ENCODE peak calls at places on chromosomes 2 and 18, in seven cellular contexts. One of them, this sample, is unnamed.

GRCh38 chr2:208062113-208062512 is 36.8 kb upstream of the PLEKHM3 start:
- DNase-seq in Peyer's patch: no peak
- DNase-seq in transverse colon: no peak
- DNase-seq in cardiac muscle cell: no peak
- DNase-seq in retinal pigment epithelial cell: no peak
- DNase-seq in brain microvascular endothelial cell: peak; percentile 58
- DNase-seq in fibroblast of the aortic adventitia: peak; percentile 39
- DNase-seq in this sample: no peak

GRCh38 chr18:44682181-44682870 is 1.6 kb downstream of the SETBP1 start:
- DNase-seq in Peyer's patch: no peak
- DNase-seq in transverse colon: peak; percentile 62
- DNase-seq in cardiac muscle cell: peak; percentile 38
- DNase-seq in retinal pigment epithelial cell: no peak
- DNase-seq in brain microvascular endothelial cell: no peak
- DNase-seq in fibroblast of the aortic adventitia: no peak
- DNase-seq in this sample: no peak

GRCh38 chr2:105919191-105919811 is 174.6 kb downstream of the NCK2 start:
- DNase-seq in Peyer's patch: no peak
- DNase-seq in transverse colon: peak; percentile 12
- DNase-seq in cardiac muscle cell: no peak
- DNase-seq in retinal pigment epithelial cell: no peak
- DNase-seq in brain microvascular endothelial cell: no peak
- DNase-seq in fibroblast of the aortic adventitia: no peak
- DNase-seq in this sample: no peak

GRCh38 chr2:230824406-230824978 is 40.2 kb upstream of the ITM2C start:
- DNase-seq in Peyer's patch: peak; percentile 54
- DNase-seq in transverse colon: peak; percentile 45
- DNase-seq in cardiac muscle cell: peak; percentile 84
- DNase-seq in retinal pigment epithelial cell: peak; percentile 33
- DNase-seq in brain microvascular endothelial cell: peak; percentile 65
- DNase-seq in fibroblast of the aortic adventitia: peak; percentile 91
- DNase-seq in this sample: peak; percentile 41

GRCh38 chr2:173062806-173063205 is 12.8 kb upstream of the MAP3K20 start:
- DNase-seq in Peyer's patch: no peak
- DNase-seq in transverse colon: no peak
- DNase-seq in cardiac muscle cell: no peak
- DNase-seq in retinal pigment epithelial cell: no peak
- DNase-seq in brain microvascular endothelial cell: no peak
- DNase-seq in fibroblast of the aortic adventitia: peak; percentile 68
- DNase-seq in this sample: no peak

GRCh38 chr2:70905443-70905842 is 30.3 kb upstream of the ATP6V1B1 start:
- DNase-seq in Peyer's patch: no peak
- DNase-seq in transverse colon: no peak
- DNase-seq in cardiac muscle cell: no peak
- DNase-seq in retinal pigment epithelial cell: no peak
- DNase-seq in brain microvascular endothelial cell: no peak
- DNase-seq in fibroblast of the aortic adventitia: no peak
- DNase-seq in this sample: no peak

GRCh38 chr18:47979611-47980200 is 49.2 kb upstream of the SMAD2 start:
- DNase-seq in Peyer's patch: no peak
- DNase-seq in transverse colon: no peak
- DNase-seq in cardiac muscle cell: no peak
- DNase-seq in retinal pigment epithelial cell: no peak
- DNase-seq in brain microvascular endothelial cell: no peak
- DNase-seq in fibroblast of the aortic adventitia: no peak
- DNase-seq in this sample: peak; percentile 42

GRCh38 chr2:240561325-240561971 is 1.3 kb downstream of the DUSP28 start:
- DNase-seq in Peyer's patch: no peak
- DNase-seq in transverse colon: peak; percentile 26
- DNase-seq in cardiac muscle cell: no peak
- DNase-seq in retinal pigment epithelial cell: no peak
- DNase-seq in brain microvascular endothelial cell: peak; percentile 51
- DNase-seq in fibroblast of the aortic adventitia: peak; percentile 49
- DNase-seq in this sample: peak; percentile 71

GRCh38 chr18:3794537-3795348 is 344.8 kb downstream of the TGIF1 start:
- DNase-seq in Peyer's patch: no peak
- DNase-seq in transverse colon: no peak
- DNase-seq in cardiac muscle cell: no peak
- DNase-seq in retinal pigment epithelial cell: no peak
- DNase-seq in brain microvascular endothelial cell: peak; percentile 79
- DNase-seq in fibroblast of the aortic adventitia: peak; percentile 99
- DNase-seq in this sample: no peak

GRCh38 chr2:5164806-5165525 is 527.2 kb upstream of the SOX11 start:
- DNase-seq in Peyer's patch: no peak
- DNase-seq in transverse colon: no peak
- DNase-seq in cardiac muscle cell: no peak
- DNase-seq in retinal pigment epithelial cell: no peak
- DNase-seq in brain microvascular endothelial cell: peak; percentile 89
- DNase-seq in fibroblast of the aortic adventitia: peak; percentile 60
- DNase-seq in this sample: no peak

GRCh38 chr18:39647627-39648502 is 2082.3 kb upstream of the CELF4 start:
- DNase-seq in Peyer's patch: no peak
- DNase-seq in transverse colon: no peak
- DNase-seq in cardiac muscle cell: peak; percentile 1
- DNase-seq in retinal pigment epithelial cell: peak; percentile 91
- DNase-seq in brain microvascular endothelial cell: peak; percentile 89
- DNase-seq in fibroblast of the aortic adventitia: peak; percentile 79
- DNase-seq in this sample: peak; percentile 52

GRCh38 chr2:23900927-23901322 is 26.0 kb downstream of the ATAD2B start:
- DNase-seq in Peyer's patch: no peak
- DNase-seq in transverse colon: peak; percentile 23
- DNase-seq in cardiac muscle cell: no peak
- DNase-seq in retinal pigment epithelial cell: no peak
- DNase-seq in brain microvascular endothelial cell: peak; percentile 86
- DNase-seq in fibroblast of the aortic adventitia: peak; percentile 92
- DNase-seq in this sample: no peak

GRCh38 chr2:219299372-219299760 is 9.8 kb downstream of the PTPRN start:
- DNase-seq in Peyer's patch: no peak
- DNase-seq in transverse colon: no peak
- DNase-seq in cardiac muscle cell: no peak
- DNase-seq in retinal pigment epithelial cell: no peak
- DNase-seq in brain microvascular endothelial cell: no peak
- DNase-seq in fibroblast of the aortic adventitia: no peak
- DNase-seq in this sample: no peak

DNA sequence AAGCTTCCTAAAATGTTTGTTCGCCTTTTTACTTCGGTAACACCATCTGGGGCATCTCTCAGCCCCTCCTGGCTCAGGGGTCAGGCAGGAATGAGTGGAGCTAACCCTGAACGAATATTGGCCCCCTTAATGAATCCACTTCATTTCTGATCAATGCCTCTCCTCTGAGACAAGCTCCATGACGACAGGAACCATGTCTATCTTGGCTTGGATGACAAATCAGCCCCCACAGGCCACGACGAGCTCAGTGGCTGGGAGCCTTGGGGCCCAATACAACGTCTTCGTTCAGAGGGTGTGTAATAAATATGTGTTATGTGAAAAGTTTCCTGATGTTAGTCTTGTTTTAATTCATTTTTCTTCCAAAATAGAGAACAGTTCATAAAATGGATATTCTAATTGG is 133.0 kb downstream of the COL6A3 start:
- DNase-seq in Peyer's patch: no peak
- DNase-seq in transverse colon: no peak
- DNase-seq in cardiac muscle cell: no peak
- DNase-seq in retinal pigment epithelial cell: no peak
- DNase-seq in brain microvascular endothelial cell: no peak
- DNase-seq in fibroblast of the aortic adventitia: no peak
- DNase-seq in this sample: no peak
- TF ChIP-seq CTCF in Peyer's patch: no peak
- TF ChIP-seq CTCF in transverse colon: no peak
- TF ChIP-seq CTCF in cardiac muscle cell: no peak
- TF ChIP-seq CTCF in retinal pigment epithelial cell: no peak
- TF ChIP-seq CTCF in brain microvascular endothelial cell: no peak
- TF ChIP-seq CTCF in fibroblast of the aortic adventitia: no peak
- TF ChIP-seq CTCF in this sample: no peak

GRCh38 chr2:30237346-30238142 is 6.2 kb downstream of the LBH start:
- DNase-seq in Peyer's patch: no peak
- DNase-seq in transverse colon: no peak
- DNase-seq in cardiac muscle cell: no peak
- DNase-seq in retinal pigment epithelial cell: no peak
- DNase-seq in brain microvascular endothelial cell: no peak
- DNase-seq in fibroblast of the aortic adventitia: no peak
- DNase-seq in this sample: no peak

GRCh38 chr2:30236591-30237245 is 5.4 kb downstream of the LBH start:
- DNase-seq in Peyer's patch: no peak
- DNase-seq in transverse colon: no peak
- DNase-seq in cardiac muscle cell: peak; percentile 38
- DNase-seq in retinal pigment epithelial cell: no peak
- DNase-seq in brain microvascular endothelial cell: no peak
- DNase-seq in fibroblast of the aortic adventitia: no peak
- DNase-seq in this sample: no peak

GRCh38 chr2:30240162-30240696 is 8.9 kb downstream of the LBH start:
- DNase-seq in Peyer's patch: no peak
- DNase-seq in transverse colon: no peak
- DNase-seq in cardiac muscle cell: no peak
- DNase-seq in retinal pigment epithelial cell: no peak
- DNase-seq in brain microvascular endothelial cell: no peak
- DNase-seq in fibroblast of the aortic adventitia: no peak
- DNase-seq in this sample: no peak

GRCh38 chr2:30239308-30240161 is 8.2 kb downstream of the LBH start:
- DNase-seq in Peyer's patch: peak; percentile 79
- DNase-seq in transverse colon: peak; percentile 79
- DNase-seq in cardiac muscle cell: peak; percentile 63
- DNase-seq in retinal pigment epithelial cell: no peak
- DNase-seq in brain microvascular endothelial cell: peak; percentile 52
- DNase-seq in fibroblast of the aortic adventitia: peak; percentile 88
- DNase-seq in this sample: no peak

DNA sequence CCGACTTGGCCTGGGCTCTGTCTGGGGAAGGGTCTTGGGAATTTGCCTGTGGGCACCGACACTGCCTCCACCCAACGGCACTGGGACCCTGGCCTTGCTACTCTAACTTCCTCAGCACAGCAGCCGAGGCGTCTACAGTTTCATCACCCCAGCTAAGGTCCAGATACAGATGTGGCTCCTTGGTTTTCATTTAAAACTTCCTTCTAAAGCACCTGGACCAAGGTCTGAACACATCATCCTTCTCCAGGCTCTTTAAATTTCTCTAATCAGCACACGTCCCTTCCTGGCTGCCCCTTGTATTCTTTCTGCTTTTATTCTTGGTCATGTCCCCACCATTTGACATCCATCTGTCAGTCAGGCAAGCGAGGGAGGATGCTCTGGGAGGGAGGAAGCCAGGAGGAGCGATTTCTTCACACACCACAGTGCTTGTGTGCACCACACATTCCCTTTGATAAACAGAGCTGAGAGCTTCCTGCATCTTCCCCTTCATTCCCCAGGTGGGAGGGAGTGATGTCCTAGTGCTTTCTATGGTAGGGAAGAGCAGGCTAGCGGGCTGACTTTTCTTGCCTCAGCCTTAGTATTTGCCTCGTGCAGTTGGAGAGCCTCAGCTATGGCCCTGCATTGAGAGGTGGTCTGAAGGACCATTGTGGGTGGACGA is 6.9 kb downstream of the LBH start:
- DNase-seq in Peyer's patch: no peak
- DNase-seq in transverse colon: no peak
- DNase-seq in cardiac muscle cell: no peak
- DNase-seq in retinal pigment epithelial cell: no peak
- DNase-seq in brain microvascular endothelial cell: no peak
- DNase-seq in fibroblast of the aortic adventitia: no peak
- DNase-seq in this sample: no peak
- H3K4me3 ChIP-seq in Peyer's patch: no peak overlapping the region
- H3K4me3 ChIP-seq in transverse colon: no peak overlapping the region
- H3K4me3 ChIP-seq in cardiac muscle cell: no peak overlapping the region
- H3K4me3 ChIP-seq in retinal pigment epithelial cell: no peak overlapping the region
- H3K4me3 ChIP-seq in brain microvascular endothelial cell: no peak overlapping the region
- H3K4me3 ChIP-seq in fibroblast of the aortic adventitia: no peak overlapping the region
- H3K4me3 ChIP-seq in this sample: no peak overlapping the region

GRCh38 chr2:182915369-182916326 is 49.2 kb upstream of the FRZB start:
- DNase-seq in Peyer's patch: no peak
- DNase-seq in transverse colon: no peak
- DNase-seq in cardiac muscle cell: peak; percentile 53
- DNase-seq in retinal pigment epithelial cell: peak; percentile 47
- DNase-seq in brain microvascular endothelial cell: peak; percentile 79
- DNase-seq in fibroblast of the aortic adventitia: peak; percentile 47
- DNase-seq in this sample: no peak
- TF ChIP-seq CTCF in Peyer's patch: no peak
- TF ChIP-seq CTCF in transverse colon: no peak
- TF ChIP-seq CTCF in cardiac muscle cell: no peak
- TF ChIP-seq CTCF in retinal pigment epithelial cell: no peak
- TF ChIP-seq CTCF in brain microvascular endothelial cell: no peak
- TF ChIP-seq CTCF in fibroblast of the aortic adventitia: no peak
- TF ChIP-seq CTCF in this sample: no peak

DNA sequence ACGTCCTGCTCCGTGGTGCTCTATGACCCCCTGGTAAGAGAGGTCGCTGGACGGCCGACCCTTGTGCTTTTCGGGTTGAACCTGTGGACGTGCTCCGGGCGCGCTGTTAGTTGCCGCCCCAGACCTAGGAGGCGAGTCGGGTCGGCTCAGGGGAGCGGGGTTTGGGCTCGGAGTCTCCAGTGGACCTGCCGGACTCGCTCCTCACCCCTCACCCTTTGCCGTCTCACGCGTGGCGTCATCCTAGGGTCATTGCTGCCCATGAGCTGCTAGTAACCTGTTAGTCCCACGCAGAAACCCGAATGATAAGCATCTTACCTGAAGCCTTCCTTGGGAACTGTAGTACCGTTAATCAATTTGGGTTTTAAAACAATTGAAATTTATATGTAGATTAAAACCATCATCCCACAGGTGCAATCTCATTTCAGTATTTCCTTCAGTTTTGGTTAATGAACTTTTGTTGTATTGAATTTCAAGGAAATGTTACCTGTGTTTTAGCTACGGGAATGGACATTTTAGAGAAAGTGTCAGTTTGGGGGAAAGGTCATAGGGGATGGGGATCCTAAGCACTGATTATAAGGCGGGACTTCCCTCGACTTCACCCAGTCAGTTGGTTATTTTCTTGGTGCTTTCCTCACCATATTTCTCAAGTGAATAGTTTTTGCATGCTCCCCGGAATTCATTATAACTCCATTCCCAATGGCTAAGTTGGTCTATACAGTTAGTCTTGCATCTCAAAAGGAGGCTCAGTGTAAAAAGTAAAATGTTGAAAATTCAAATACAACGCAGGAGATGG is 536 bp downstream of the ELP2 start:
- DNase-seq in Peyer's patch: no peak
- DNase-seq in transverse colon: no peak
- DNase-seq in cardiac muscle cell: no peak
- DNase-seq in retinal pigment epithelial cell: no peak
- DNase-seq in brain microvascular endothelial cell: no peak
- DNase-seq in fibroblast of the aortic adventitia: peak; percentile 7
- DNase-seq in this sample: no peak
- H3K4me3 ChIP-seq in Peyer's patch: peak overlapping the region; percentile 75
- H3K4me3 ChIP-seq in transverse colon: peak overlapping the region; percentile 80
- H3K4me3 ChIP-seq in cardiac muscle cell: peak overlapping the region; percentile 87
- H3K4me3 ChIP-seq in retinal pigment epithelial cell: peak overlapping the region; percentile 99
- H3K4me3 ChIP-seq in brain microvascular endothelial cell: peak overlapping the region; percentile 100
- H3K4me3 ChIP-seq in fibroblast of the aortic adventitia: peak overlapping the region; percentile 99
- H3K4me3 ChIP-seq in this sample: peak overlapping the region; percentile 77

GRCh38 chr2:222862068-222862914 is 1.5 kb downstream of the ACSL3 start:
- DNase-seq in Peyer's patch: no peak
- DNase-seq in transverse colon: peak; percentile 12
- DNase-seq in cardiac muscle cell: peak; percentile 47
- DNase-seq in retinal pigment epithelial cell: no peak
- DNase-seq in brain microvascular endothelial cell: no peak
- DNase-seq in fibroblast of the aortic adventitia: peak; percentile 68
- DNase-seq in this sample: no peak
- TF ChIP-seq CTCF in Peyer's patch: no peak
- TF ChIP-seq CTCF in transverse colon: no peak
- TF ChIP-seq CTCF in cardiac muscle cell: peak; percentile 43
- TF ChIP-seq CTCF in retinal pigment epithelial cell: peak; percentile 25
- TF ChIP-seq CTCF in brain microvascular endothelial cell: peak; percentile 25
- TF ChIP-seq CTCF in fibroblast of the aortic adventitia: peak; percentile 44
- TF ChIP-seq CTCF in this sample: peak; percentile 40

GRCh38 chr2:147515213-147515612 is 329.6 kb upstream of the ACVR2A start:
- DNase-seq in Peyer's patch: no peak
- DNase-seq in transverse colon: peak; percentile 10
- DNase-seq in cardiac muscle cell: no peak
- DNase-seq in retinal pigment epithelial cell: no peak
- DNase-seq in brain microvascular endothelial cell: no peak
- DNase-seq in fibroblast of the aortic adventitia: no peak
- DNase-seq in this sample: peak; percentile 25
- H3K4me3 ChIP-seq in Peyer's patch: no peak overlapping the region
- H3K4me3 ChIP-seq in transverse colon: no peak overlapping the region
- H3K4me3 ChIP-seq in cardiac muscle cell: no peak overlapping the region
- H3K4me3 ChIP-seq in retinal pigment epithelial cell: no peak overlapping the region
- H3K4me3 ChIP-seq in brain microvascular endothelial cell: no peak overlapping the region
- H3K4me3 ChIP-seq in fibroblast of the aortic adventitia: no peak overlapping the region
- H3K4me3 ChIP-seq in this sample: no peak overlapping the region

This sample was measured in LNCaP clone FGC.